ENCODE peak calls at places on chromosomes 16 and 17, in seven cellular contexts. H is HepG2, J is transverse colon, V is breast epithelium, K is Panc1, A is RWPE1, X is WERI-Rb-1. T is an unnamed sample.

GRCh38 chr16:57023541-57024249 is 34.3 kb downstream of the NLRC5 start:
- DNase-seq in H (no peak), J (no peak), V (no peak), K (no peak), A (no peak), X (no peak), T (no peak)

GRCh38 chr17:65560628-65561371 is 648 bp downstream of the AXIN2 start:
- DNase-seq in H (peak), J (peak), V (peak), K (no peak), A (peak), X (peak), T (peak)

GRCh38 chr17:77803726-77804125 is 154.8 kb upstream of the TNRC6C start:
- DNase-seq in H (no peak), J (no peak), V (no peak), K (no peak), A (no peak), X (no peak), T (no peak)

GRCh38 chr16:30980068-30980371 is 5.0 kb upstream of the HSD3B7 start:
- DNase-seq in H (no peak), J (no peak), V (no peak), K (no peak), A (no peak), X (no peak), T (no peak)

GRCh38 chr16:68298907-68299515 is 11.7 kb downstream of the SLC7A6OS start:
- DNase-seq in H (peak), J (no peak), V (no peak), K (no peak), A (peak), X (peak), T (peak)

GRCh38 chr16:51759329-51759728 is 608.3 kb upstream of the SALL1 start:
- DNase-seq in H (no peak), J (no peak), V (no peak), K (no peak), A (no peak), X (peak), T (no peak)

GRCh38 chr17:46764709-46765401 is 53.6 kb downstream of the WNT3 start:
- DNase-seq in H (no peak), J (no peak), V (peak), K (no peak), A (peak), X (no peak), T (peak)

GRCh38 chr17:4743898-4744297 is 4.2 kb upstream of the CXCL16 start:
- DNase-seq in H (no peak), J (no peak), V (no peak), K (no peak), A (no peak), X (no peak), T (no peak)

GRCh38 chr16:46929378-46930332 is 43.8 kb downstream of the DNAJA2 start:
- DNase-seq in H (peak), J (peak), V (peak), K (no peak), A (peak), X (peak), T (peak)

GRCh38 chr17:36524428-36524876 is 10.2 kb downstream of the MYO19 start:
- DNase-seq in H (no peak), J (no peak), V (no peak), K (no peak), A (peak), X (no peak), T (no peak)

GRCh38 chr16:59907671-59908070 is 1173.6 kb upstream of the GOT2 start:
- DNase-seq in H (no peak), J (no peak), V (no peak), K (no peak), A (no peak), X (no peak), T (no peak)

GRCh38 chr17:17599965-17600364 is 8.5 kb upstream of the PEMT start:
- DNase-seq in H (no peak), J (no peak), V (no peak), K (no peak), A (no peak), X (no peak), T (no peak)

GRCh38 chr17:2710804-2711607 is 558 bp downstream of the CLUH start:
- DNase-seq in H (peak), J (peak), V (no peak), K (no peak), A (peak), X (no peak), T (no peak)

GRCh38 chr16:85656351-85657266 is 32.1 kb downstream of the GINS2 start:
- DNase-seq in H (no peak), J (no peak), V (no peak), K (no peak), A (no peak), X (no peak), T (no peak)

GRCh38 chr16:51971184-51971583 is 575.8 kb downstream of the TOX3 start:
- DNase-seq in H (no peak), J (no peak), V (no peak), K (no peak), A (peak), X (peak), T (no peak)

GRCh38 chr17:33526753-33527152 is 233.7 kb upstream of the ASIC2 start:
- DNase-seq in H (no peak), J (no peak), V (no peak), K (no peak), A (no peak), X (no peak), T (no peak)

GRCh38 chr17:79671387-79671752 is 59.4 kb upstream of the ENPP7 start:
- DNase-seq in H (no peak), J (no peak), V (no peak), K (no peak), A (no peak), X (peak), T (no peak)

GRCh38 chr17:40347319-40348135 is 17.0 kb downstream of the GJD3 start:
- DNase-seq in H (no peak), J (no peak), V (no peak), K (no peak), A (no peak), X (no peak), T (no peak)

GRCh38 chr17:16444258-16444886 is 29.0 kb downstream of the TRPV2 start:
- DNase-seq in H (no peak), J (no peak), V (no peak), K (no peak), A (no peak), X (peak), T (no peak)

GRCh38 chr17:27332485-27333409 is 38.8 kb downstream of the WSB1 start:
- DNase-seq in H (peak), J (peak), V (peak), K (peak), A (peak), X (peak), T (peak)

GRCh38 chr16:31400191-31400590 is 7.1 kb downstream of the ITGAD start:
- DNase-seq in H (no peak), J (no peak), V (no peak), K (no peak), A (no peak), X (no peak), T (no peak)

GRCh38 chr16:78925071-78925714 is 675.3 kb downstream of the MAF start:
- DNase-seq in H (peak), J (peak), V (no peak), K (peak), A (peak), X (peak), T (no peak)

GRCh38 chr16:7493133-7493532 is 160.5 kb downstream of the RBFOX1 start:
- DNase-seq in H (no peak), J (no peak), V (no peak), K (no peak), A (no peak), X (no peak), T (no peak)

GRCh38 chr17:11825902-11826301 is 171.4 kb downstream of the ZNF18 start:
- DNase-seq in H (no peak), J (no peak), V (no peak), K (no peak), A (no peak), X (no peak), T (no peak)

DNA sequence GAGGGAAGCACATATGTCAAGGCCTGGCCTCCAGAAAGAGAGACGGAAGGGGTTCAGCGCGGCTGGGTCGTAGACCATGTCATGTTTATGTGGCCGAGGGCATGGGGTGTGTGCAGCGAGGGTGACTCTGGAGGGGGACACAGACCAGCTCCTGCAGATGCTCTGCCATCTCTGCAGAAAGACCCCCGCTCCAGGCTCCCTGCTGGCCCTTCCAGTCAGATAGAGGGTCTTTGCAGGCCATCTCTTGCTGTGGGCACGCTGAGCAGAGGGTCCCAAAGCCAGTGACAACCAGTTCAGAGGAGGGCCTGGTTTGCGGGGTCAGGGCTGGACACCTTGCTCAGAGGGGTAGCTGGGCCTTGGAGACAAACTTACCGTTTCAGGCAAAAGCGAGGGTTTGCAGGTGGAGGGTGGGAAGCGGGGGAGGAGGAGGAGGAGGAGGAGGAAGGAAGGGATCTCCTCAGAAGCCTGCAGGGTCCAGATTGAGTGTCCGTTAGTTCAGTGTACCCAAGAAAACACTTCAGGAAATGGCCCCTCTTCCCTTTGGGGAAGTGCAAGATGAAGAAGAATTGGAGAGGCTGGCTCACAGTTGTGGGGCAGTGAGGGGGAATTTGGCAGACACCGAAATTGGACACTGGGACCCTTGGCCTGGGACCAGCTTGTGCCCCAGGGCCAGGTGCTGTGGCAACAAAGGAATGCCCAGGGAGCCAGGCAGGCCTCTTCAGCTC is 102.7 kb downstream of the CMIP start:
- DNase-seq in H (no peak), J (no peak), V (no peak), K (no peak), A (no peak), X (no peak), T (no peak)
- TF ChIP-seq CTCF in H (no peak), J (no peak), V (no peak), K (no peak), A (no peak), X (no peak), T (no peak)

GRCh38 chr17:48860034-48860433 is 29.2 kb downstream of the CALCOCO2 start:
- DNase-seq in H (no peak), J (no peak), V (no peak), K (no peak), A (no peak), X (no peak), T (no peak)
- TF ChIP-seq CTCF in H (no peak), J (no peak), V (no peak), K (no peak), A (no peak), X (peak), T (no peak)

DNA sequence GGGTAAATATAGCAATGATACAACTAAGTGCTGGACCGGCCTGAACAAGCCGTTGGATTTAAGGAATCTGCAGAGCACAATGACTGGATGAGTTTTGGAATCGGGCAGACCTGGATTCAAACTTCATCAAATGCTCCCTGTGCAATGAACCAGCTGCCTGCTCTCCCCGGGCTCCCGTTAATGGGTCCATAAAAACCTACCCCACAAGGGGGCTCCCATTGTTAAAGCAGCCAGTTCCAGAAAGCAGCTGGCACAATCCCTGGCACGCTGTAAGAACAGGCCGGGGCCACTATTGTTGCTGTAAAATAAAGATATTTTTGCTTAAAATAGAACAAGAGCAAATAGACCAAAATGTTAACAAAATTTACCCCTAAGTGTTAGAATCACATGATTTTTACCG is 131.9 kb downstream of the C16orf95 start:
- DNase-seq in H (no peak), J (no peak), V (no peak), K (no peak), A (no peak), X (no peak), T (no peak)
- TF ChIP-seq CTCF in H (peak), J (no peak), V (no peak), K (no peak), A (no peak), X (no peak), T (no peak)

GRCh38 chr16:28064706-28065249 is 1.3 kb upstream of the GSG1L start:
- DNase-seq in H (no peak), J (no peak), V (no peak), K (no peak), A (no peak), X (no peak), T (no peak)

GRCh38 chr16:28062261-28063046 is 1.1 kb downstream of the GSG1L start:
- DNase-seq in H (no peak), J (no peak), V (no peak), K (no peak), A (no peak), X (peak), T (no peak)

GRCh38 chr16:28063047-28063521 is 430 bp downstream of the GSG1L start:
- DNase-seq in H (no peak), J (no peak), V (no peak), K (no peak), A (no peak), X (no peak), T (no peak)

GRCh38 chr16:28064150-28064549 is 636 bp upstream of the GSG1L start:
- DNase-seq in H (no peak), J (no peak), V (no peak), K (no peak), A (no peak), X (no peak), T (peak)

GRCh38 chr16:28063611-28064061 is at the start of gene GSG1L:
- DNase-seq in H (no peak), J (no peak), V (no peak), K (no peak), A (no peak), X (peak), T (no peak)
- TF ChIP-seq CTCF in H (no peak), J (no peak), V (no peak), K (peak), A (no peak), X (peak), T (peak)

GRCh38 chr17:81260641-81261040 is 21.5 kb downstream of the NDUFAF8 start:
- DNase-seq in H (no peak), J (no peak), V (no peak), K (no peak), A (no peak), X (no peak), T (no peak)

GRCh38 chr17:81261582-81262336 is 22.6 kb downstream of the NDUFAF8 start:
- DNase-seq in H (no peak), J (no peak), V (no peak), K (no peak), A (no peak), X (no peak), T (no peak)

GRCh38 chr17:81261096-81261495 is 22.0 kb downstream of the NDUFAF8 start:
- DNase-seq in H (no peak), J (no peak), V (no peak), K (no peak), A (no peak), X (no peak), T (no peak)

GRCh38 chr17:81259058-81259605 is 20.0 kb downstream of the NDUFAF8 start:
- DNase-seq in H (no peak), J (no peak), V (no peak), K (no peak), A (no peak), X (no peak), T (no peak)

DNA sequence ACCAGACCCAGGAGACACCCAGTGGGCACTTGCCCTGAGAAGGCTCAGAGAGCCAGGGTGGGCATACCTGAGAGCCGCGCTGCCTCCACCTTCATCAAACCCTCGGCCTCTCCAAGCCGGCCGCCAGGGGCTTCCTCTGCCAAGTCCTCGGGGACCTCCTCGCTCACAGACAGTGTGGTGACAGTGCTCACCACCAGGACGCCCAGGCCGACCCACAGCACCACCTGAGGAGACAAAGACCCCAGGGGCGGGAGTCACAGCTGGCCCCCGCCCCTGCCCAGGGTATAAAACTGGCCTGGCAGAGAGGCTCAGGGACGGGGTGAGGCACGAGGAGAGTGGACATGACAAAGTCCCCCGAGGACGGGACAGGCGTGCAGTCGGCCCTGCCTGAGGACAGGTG is 21.1 kb downstream of the NDUFAF8 start:
- DNase-seq in H (no peak), J (no peak), V (no peak), K (no peak), A (no peak), X (no peak), T (no peak)
- TF ChIP-seq CTCF in H (no peak), J (no peak), V (no peak), K (no peak), A (no peak), X (no peak), T (no peak)

T was measured in heart left ventricle.